ENCODE peak calls at places on chromosomes 5 and 9, in six cellular contexts. B is transverse colon, H is IMR-90, W is suprapubic skin, C is stomach, G is thyroid gland. S is an unnamed sample.

GRCh38 chr9:136808781-136809158 is 1.0 kb downstream of the RABL6 start:
- DNase-seq in B (no peak), C (no peak), W (no peak), H (peak; percentile 35), G (no peak), S (no peak)

GRCh38 chr5:176407456-176408244 is 8.7 kb downstream of the CLTB start:
- DNase-seq in W (peak; percentile 73), G (no peak), B (no peak), H (no peak), C (no peak), S (no peak)

GRCh38 chr5:36944024-36944423 is 67.5 kb downstream of the NIPBL start:
- DNase-seq in G (no peak), W (no peak), H (no peak), C (no peak), B (no peak), S (no peak)

GRCh38 chr5:80668016-80668969 is 13.5 kb upstream of the DHFR start:
- DNase-seq in H (no peak), W (no peak), C (no peak), G (peak; percentile 80), B (peak; percentile 48), S (no peak)

GRCh38 chr9:107635137-107635802 is 145.7 kb upstream of the KLF4 start:
- DNase-seq in W (no peak), G (no peak), C (no peak), H (peak; percentile 43), B (no peak), S (no peak)

GRCh38 chr5:169301386-169301930 is 519 bp upstream of the SLIT3 start:
- DNase-seq in B (no peak), H (no peak), G (peak; percentile 67), W (no peak), C (no peak), S (no peak)

GRCh38 chr5:32076699-32077695 is 97.1 kb downstream of the GOLPH3 start:
- DNase-seq in B (peak; percentile 27), H (peak; percentile 59), C (peak; percentile 38), W (peak; percentile 37), G (peak; percentile 87), S (peak; percentile 61)

GRCh38 chr5:142856269-142856668 is 86.1 kb downstream of the ARHGAP26 start:
- DNase-seq in H (no peak), W (no peak), G (no peak), C (no peak), B (no peak), S (no peak)

GRCh38 chr5:142611154-142611553 is 74.7 kb downstream of the FGF1 start:
- DNase-seq in H (peak; percentile 74), W (no peak), C (peak; percentile 75), G (peak; percentile 81), B (peak; percentile 73), S (peak; percentile 73)

GRCh38 chr5:72248352-72249032 is 71.5 kb downstream of the MRPS27 start:
- DNase-seq in G (peak; percentile 72), B (peak; percentile 14), W (no peak), C (no peak), H (peak; percentile 88), S (peak; percentile 77)

GRCh38 chr5:57216714-57217113 is 42.9 kb downstream of the GPBP1 start:
- DNase-seq in G (no peak), H (peak; percentile 82), C (no peak), W (no peak), B (no peak), S (no peak)

GRCh38 chr5:103424453-103425205 is 138.0 kb downstream of the NUDT12 start:
- DNase-seq in G (no peak), W (no peak), B (no peak), H (peak; percentile 80), C (no peak), S (no peak)

GRCh38 chr5:144325532-144325931 is 154.9 kb downstream of the KCTD16 start:
- DNase-seq in G (peak; percentile 58), C (no peak), H (no peak), W (no peak), B (no peak), S (no peak)

GRCh38 chr5:34487202-34487879 is 168.8 kb upstream of the RAI14 start:
- DNase-seq in C (peak; percentile 64), H (peak; percentile 97), G (peak; percentile 43), B (no peak), W (no peak), S (no peak)

GRCh38 chr9:76395381-76395780 is 1.2 kb upstream of the RFK start:
- DNase-seq in G (no peak), W (no peak), B (no peak), C (no peak), H (no peak), S (no peak)

GRCh38 chr5:38382898-38383297 is 124.5 kb downstream of the EGFLAM start:
- DNase-seq in C (peak; percentile 72), W (no peak), G (peak; percentile 64), B (peak; percentile 47), H (peak; percentile 68), S (peak; percentile 85)

GRCh38 chr5:82290005-82290404 is 11.9 kb upstream of the RPS23 start:
- DNase-seq in G (no peak), W (no peak), B (no peak), H (no peak), C (no peak), S (no peak)

GRCh38 chr5:126525630-126526245 is 69.3 kb downstream of the ALDH7A1 start:
- DNase-seq in C (peak; percentile 43), B (peak; percentile 79), W (peak; percentile 84), G (peak; percentile 53), H (peak; percentile 31), S (peak; percentile 78)

GRCh38 chr9:118577121-118577520 is 792.1 kb downstream of the BRINP1 start:
- DNase-seq in G (no peak), H (no peak), B (no peak), W (no peak), C (no peak), S (no peak)

GRCh38 chr9:76257224-76257794 is 136.9 kb downstream of the RFK start:
- DNase-seq in H (no peak), G (no peak), C (no peak), B (no peak), W (no peak), S (no peak)

GRCh38 chr5:1641560-1642166 is 117.9 kb upstream of the LPCAT1 start:
- DNase-seq in C (peak; percentile 86), W (no peak), G (peak; percentile 86), H (peak; percentile 84), B (peak; percentile 86), S (peak; percentile 93)

GRCh38 chr5:34923694-34924461 is 5.5 kb upstream of the DNAJC21 start:
- DNase-seq in C (no peak), B (no peak), H (peak; percentile 94), G (no peak), W (no peak), S (no peak)

GRCh38 chr5:115962565-115963402 is 509 bp downstream of the LVRN start:
- DNase-seq in B (peak; percentile 7), C (no peak), G (peak; percentile 17), W (peak; percentile 79), H (no peak), S (no peak)

GRCh38 chr5:115956957-115957356 is 5.3 kb upstream of the LVRN start:
- DNase-seq in C (no peak), B (no peak), H (no peak), G (no peak), W (no peak), S (no peak)

GRCh38 chr5:115962239-115962564 is at the start of gene LVRN:
- DNase-seq in W (no peak), G (no peak), H (no peak), C (no peak), B (no peak), S (no peak)

GRCh38 chr5:115963566-115963965 is 1.3 kb downstream of the LVRN start:
- DNase-seq in C (no peak), G (peak; percentile 4), B (no peak), H (no peak), W (no peak), S (no peak)

GRCh38 chr5:115961413-115962238 is 649 bp upstream of the LVRN start:
- DNase-seq in W (peak; percentile 80), H (no peak), B (no peak), C (no peak), G (no peak), S (no peak)
- H3K4me3 ChIP-seq in W (peak overlapping the region; percentile 46), H (no peak overlapping the region), B (no peak overlapping the region), C (no peak overlapping the region), G (no peak overlapping the region), S (no peak overlapping the region)

DNA sequence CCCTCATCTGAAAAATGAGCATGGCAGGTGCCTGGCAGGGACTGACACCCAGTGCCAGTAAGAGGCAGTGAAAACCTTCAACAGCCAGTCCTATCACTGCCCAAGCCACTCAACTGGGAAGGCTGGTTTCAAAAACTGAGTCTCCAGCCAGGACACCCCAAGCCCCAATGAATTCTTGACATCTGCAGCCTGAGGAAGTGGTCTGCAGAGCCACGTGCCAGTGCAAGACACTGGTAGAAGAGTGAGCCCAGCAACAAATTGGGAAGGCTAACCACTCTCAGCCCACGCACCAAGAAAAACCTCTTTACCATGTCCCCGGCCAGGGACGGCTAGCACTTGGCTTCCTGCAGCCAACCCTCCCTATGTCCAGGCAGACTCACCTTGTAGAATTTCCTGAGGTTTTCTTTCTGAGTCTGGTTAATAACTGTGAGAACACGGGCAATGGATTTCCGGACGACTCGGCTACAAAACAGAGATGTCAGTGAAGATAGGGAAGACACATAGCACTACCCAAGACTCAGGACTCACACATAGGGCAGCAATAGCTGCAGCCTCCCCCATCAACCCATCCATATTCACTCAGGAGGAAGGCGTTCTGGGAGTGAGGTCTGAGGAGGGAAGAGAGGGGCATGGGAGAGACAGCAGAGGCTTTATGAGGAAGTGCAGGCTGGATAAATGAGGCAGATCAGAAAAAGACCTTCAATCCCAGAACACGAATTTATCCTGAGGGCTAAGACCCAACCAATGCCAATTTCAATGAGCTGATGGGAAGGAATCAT is 1.8 kb downstream of the RPL35 start:
- DNase-seq in H (no peak), W (no peak), C (no peak), G (no peak), B (no peak), S (no peak)
- TF ChIP-seq POLR2A in H (no peak), W (no peak), C (no peak), G (no peak), B (no peak), S (no peak)

DNA sequence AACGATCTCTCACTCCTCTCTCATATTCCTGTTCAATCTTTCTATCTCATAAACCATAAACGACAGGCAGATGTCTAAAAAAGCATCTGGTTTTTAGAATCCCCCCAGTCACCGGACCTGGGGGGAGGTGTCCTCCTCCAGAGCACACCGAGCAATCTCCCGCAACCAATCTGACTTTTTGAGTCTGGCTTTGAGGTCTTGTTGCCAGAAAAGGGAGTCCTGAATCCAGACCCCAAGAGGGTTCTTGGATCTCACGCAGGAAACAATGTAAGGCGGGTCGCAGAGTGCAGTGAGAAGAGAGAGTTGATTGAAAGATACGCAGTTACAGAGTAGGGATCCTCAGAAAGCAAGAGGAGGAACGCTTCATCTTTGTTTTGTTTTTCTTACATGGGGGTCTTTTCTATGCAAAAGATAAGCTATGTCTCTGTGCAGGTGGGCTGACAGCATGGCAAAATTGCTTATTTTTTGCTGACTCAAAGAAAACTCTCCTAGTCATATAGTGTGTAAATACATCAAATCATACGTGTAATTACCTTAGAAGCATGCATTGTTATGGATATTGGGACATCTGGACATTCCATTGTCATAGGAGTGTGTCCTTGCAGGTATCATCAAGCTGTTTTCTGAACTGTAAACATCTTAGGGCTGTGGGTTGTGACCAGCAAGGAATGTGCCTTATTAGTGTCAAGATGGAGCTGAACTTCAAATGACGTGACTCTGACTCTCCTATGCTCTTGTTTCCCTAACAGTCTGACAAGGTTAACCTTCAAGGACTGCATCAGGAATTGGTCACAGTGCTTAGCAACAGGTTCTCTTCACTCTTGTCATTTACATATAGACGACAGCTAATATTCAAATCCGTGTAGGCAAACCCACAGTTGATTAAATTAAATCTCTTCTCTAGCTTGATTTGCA is 159.3 kb upstream of the DAPK1 start:
- DNase-seq in H (no peak), C (no peak), G (no peak), B (no peak), W (no peak), S (no peak)
- H3K27me3 ChIP-seq in H (peaks cover 29% of the 10 kb centered on the region), C (no peaks in the 10 kb centered on the region), G (no peaks in the 10 kb centered on the region), B (peaks cover 18% of the 10 kb centered on the region), W (peaks cover 2% of the 10 kb centered on the region), S (no peaks in the 10 kb centered on the region)

GRCh38 chr9:32782476-32783167 is 718 bp upstream of the TMEM215 start:
- DNase-seq in W (no peak), B (no peak), H (no peak), G (no peak), C (no peak), S (no peak)
- H3K4me3 ChIP-seq in W (peak overlapping the region; percentile 15), B (no peak overlapping the region), H (no peak overlapping the region), G (no peak overlapping the region), C (no peak overlapping the region), S (no peak overlapping the region)

S was measured in adrenal gland.